ENCODE peak calls at places on chromosomes 11 and 22, in six cellular contexts. Y is A673, O is fibroblast of lung, I is GM23248, N is neural progenitor cell, G is cardiac muscle cell. W is an unnamed sample. For H3K27me3 and H3K4me1, the result is how much of the 10 kb centered on the place peaks cover.

GRCh38 chr11:125990244-125990643 is 44.4 kb downstream of the VSIG10L2 start:
- DNase-seq in I (peak), Y (peak), O (peak), G (peak), N (no peak), W (peak)

GRCh38 chr22:26894362-26894761 is 237.0 kb downstream of the MIAT start:
- DNase-seq in I (peak), G (no peak), N (no peak), Y (no peak), O (no peak), W (no peak)

GRCh38 chr11:1119282-1120146 is 38.2 kb upstream of the MUC5AC start:
- DNase-seq in O (no peak), G (no peak), Y (no peak), N (no peak), I (no peak), W (no peak)

GRCh38 chr11:62770778-62771143 is 435 bp upstream of the TAF6L start:
- DNase-seq in Y (no peak), N (no peak), I (peak), O (no peak), G (no peak), W (no peak)

GRCh38 chr11:12234216-12234615 is 123.8 kb downstream of the MICAL2 start:
- DNase-seq in I (no peak), Y (no peak), N (no peak), O (no peak), G (peak), W (no peak)

GRCh38 chr11:7442588-7443215 is 42.6 kb upstream of the OLFML1 start:
- DNase-seq in I (peak), G (peak), Y (peak), N (peak), O (peak), W (peak)

GRCh38 chr11:119339581-119340334 is 925 bp downstream of the C1QTNF5 start:
- DNase-seq in Y (peak), O (peak), G (peak), I (peak), N (peak), W (no peak)

GRCh38 chr11:117631336-117632090 is 165.5 kb downstream of the DSCAML1 start:
- DNase-seq in O (no peak), I (no peak), Y (no peak), G (no peak), N (no peak), W (no peak)

GRCh38 chr11:48036466-48036865 is 56.1 kb downstream of the PTPRJ start:
- DNase-seq in N (no peak), I (peak), G (peak), Y (no peak), O (peak), W (no peak)

GRCh38 chr11:43419460-43419859 is 60.7 kb downstream of the TTC17 start:
- DNase-seq in Y (peak), G (peak), N (peak), O (peak), I (peak), W (peak)

GRCh38 chr11:133841279-133842043 is 3.9 kb downstream of the SPATA19 start:
- DNase-seq in Y (no peak), I (no peak), N (no peak), G (no peak), O (no peak), W (no peak)

GRCh38 chr11:57202282-57202681 is 20.5 kb downstream of the LRRC55 start:
- DNase-seq in I (no peak), G (no peak), O (no peak), Y (no peak), N (no peak), W (no peak)

GRCh38 chr11:46348566-46348981 is 1.3 kb downstream of the DGKZ start:
- DNase-seq in Y (no peak), G (no peak), O (no peak), I (no peak), N (no peak), W (no peak)

GRCh38 chr11:35404397-35404775 is 15.0 kb downstream of the SLC1A2 start:
- DNase-seq in O (peak), N (peak), Y (peak), G (peak), I (peak), W (peak)

GRCh38 chr22:29233503-29233902 is 27.8 kb downstream of the EMID1 start:
- DNase-seq in Y (no peak), I (no peak), N (no peak), G (no peak), O (no peak), W (no peak)

GRCh38 chr11:36532908-36533601 is 23.0 kb upstream of the TRAF6 start:
- DNase-seq in Y (no peak), O (no peak), G (peak), I (no peak), N (no peak), W (no peak)

GRCh38 chr22:49052560-49052959 is 775.1 kb downstream of the BRD1 start:
- DNase-seq in Y (no peak), G (no peak), N (no peak), I (no peak), O (no peak), W (no peak)

GRCh38 chr11:65041206-65042035 is at the start of gene SAC3D1:
- DNase-seq in O (no peak), N (peak), G (no peak), Y (peak), I (peak), W (no peak)

GRCh38 chr11:77418981-77419592 is 54.8 kb downstream of the PAK1 start:
- DNase-seq in O (peak), Y (no peak), I (no peak), G (peak), N (no peak), W (no peak)

GRCh38 chr11:71489311-71490043 is 36.5 kb downstream of the NADSYN1 start:
- DNase-seq in O (peak), N (no peak), G (peak), Y (no peak), I (no peak), W (peak)

GRCh38 chr11:95078526-95078925 is 11.1 kb upstream of the ENDOD1 start:
- DNase-seq in I (peak), N (no peak), O (no peak), G (no peak), Y (peak), W (no peak)

GRCh38 chr11:84583106-84583505 is 1044.0 kb downstream of the DLG2 start:
- DNase-seq in Y (no peak), O (no peak), N (no peak), I (no peak), G (no peak), W (no peak)

GRCh38 chr11:65541093-65542010 is 16.5 kb downstream of the SCYL1 start:
- DNase-seq in O (no peak), G (no peak), I (no peak), Y (no peak), N (no peak), W (peak)

GRCh38 chr22:39522567-39523300 is 2.4 kb downstream of the ATF4 start:
- DNase-seq in I (peak), N (peak), G (peak), Y (no peak), O (peak), W (peak)

GRCh38 chr11:124238512-124238911 is 2.4 kb upstream of the OR8G1 start:
- DNase-seq in O (no peak), Y (no peak), I (no peak), G (no peak), N (no peak), W (no peak)

GRCh38 chr11:57410287-57410686 is 16.6 kb downstream of the SLC43A3 start:
- DNase-seq in N (no peak), G (peak), O (peak), I (peak), Y (no peak), W (peak)

GRCh38 chr22:50206599-50206998 is 5.8 kb downstream of the SELENOO start:
- DNase-seq in N (peak), Y (peak), O (peak), G (no peak), I (peak), W (no peak)

GRCh38 chr11:455566-456147 is 5.6 kb downstream of the PTDSS2 start:
- DNase-seq in I (no peak), O (no peak), N (no peak), Y (no peak), G (no peak), W (no peak)

GRCh38 chr11:64722141-64723050 is 601 bp downstream of the NRXN2 start:
- DNase-seq in I (no peak), N (no peak), Y (no peak), G (no peak), O (no peak), W (no peak)

GRCh38 chr11:22197139-22197893 is 4.4 kb downstream of the ANO5 start:
- DNase-seq in I (no peak), G (no peak), O (no peak), N (no peak), Y (no peak), W (no peak)

GRCh38 chr22:38027487-38027886 is 29.7 kb upstream of the PICK1 start:
- DNase-seq in G (no peak), O (no peak), Y (no peak), N (no peak), I (no peak), W (no peak)

GRCh38 chr22:49676230-49676629 is 151.4 kb downstream of the BRD1 start:
- DNase-seq in N (no peak), I (no peak), Y (no peak), O (no peak), G (no peak), W (no peak)

GRCh38 chr11:12253843-12254281 is 123.5 kb upstream of the PARVA start:
- DNase-seq in I (no peak), N (no peak), G (no peak), Y (no peak), O (no peak), W (no peak)

GRCh38 chr11:134539285-134539684 is 127.2 kb upstream of the B3GAT1 start:
- DNase-seq in N (no peak), O (no peak), G (no peak), I (no peak), Y (no peak), W (no peak)

GRCh38 chr11:69819109-69819490 is at the start of gene FGF3:
- DNase-seq in N (no peak), I (no peak), O (no peak), G (no peak), Y (no peak), W (no peak)

GRCh38 chr22:19840059-19840458 is 14.6 kb downstream of the GNB1L start:
- DNase-seq in I (no peak), N (no peak), G (no peak), O (no peak), Y (no peak), W (no peak)

GRCh38 chr22:22789922-22790845 is 97.4 kb upstream of the IGLL5 start:
- DNase-seq in N (no peak), Y (no peak), I (no peak), O (no peak), G (no peak), W (no peak)

GRCh38 chr22:35559354-35560005 is 18.8 kb downstream of the RASD2 start:
- DNase-seq in Y (peak), I (peak), N (no peak), G (no peak), O (no peak), W (peak)
- H3K27me3 ChIP-seq in Y (under half), I (under half), N (under half), G (under half), O (under half), W (under half)

DNA sequence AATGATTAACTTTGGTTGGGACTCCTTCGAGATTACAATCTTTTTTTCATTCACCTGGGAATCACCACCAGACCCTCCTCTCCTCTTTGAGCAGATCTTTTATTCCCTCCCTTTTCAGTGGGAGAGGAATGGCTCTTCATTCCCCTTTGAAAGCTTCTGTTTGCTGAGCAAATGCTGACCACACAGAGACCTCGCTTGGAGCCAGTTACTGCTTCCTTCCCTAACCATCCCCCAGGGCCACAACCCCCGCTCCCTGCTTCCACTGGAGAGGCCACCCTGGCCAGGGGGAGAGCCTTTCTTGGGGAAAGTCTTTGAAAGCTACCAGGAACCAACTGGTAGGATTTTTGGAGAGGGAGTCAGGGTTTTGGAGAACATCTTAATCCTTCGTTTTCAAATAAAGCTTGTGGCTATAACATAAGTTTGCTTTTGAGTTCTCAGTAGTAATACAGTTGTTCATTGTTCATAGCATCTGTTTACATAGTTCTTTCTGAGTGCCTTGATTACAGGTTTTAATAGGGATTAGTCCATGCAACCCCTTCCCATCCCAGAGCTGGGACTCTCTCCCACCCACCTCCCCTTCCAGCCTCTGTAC is 138.4 kb downstream of the DBX1 start:
- DNase-seq in I (no peak), G (peak), N (peak), O (no peak), Y (no peak), W (no peak)
- H3K4me3 ChIP-seq in I (no peak), G (peak), N (peak), O (no peak), Y (no peak), W (no peak)

GRCh38 chr11:86699036-86699791 is 26.8 kb upstream of the ME3 start:
- DNase-seq in I (peak), G (peak), O (peak), N (no peak), Y (no peak), W (no peak)
- H3K4me1 ChIP-seq in I (under half), G (under half), O (under half), N (under half), Y (under half), W (under half)

GRCh38 chr11:129750343-129751292 is 65.0 kb upstream of the TMEM45B start:
- DNase-seq in Y (peak), G (peak), I (peak), N (peak), O (peak), W (peak)
- H3K27me3 ChIP-seq in Y (under half), G (under half), I (half or more), N (under half), O (under half), W (under half)

GRCh38 chr22:17845340-17845739 is 71.1 kb upstream of the BID start:
- DNase-seq in O (no peak), I (no peak), Y (no peak), N (no peak), G (no peak), W (peak)

GRCh38 chr22:17843189-17843588 is 68.9 kb upstream of the BID start:
- DNase-seq in G (no peak), O (no peak), Y (no peak), N (no peak), I (no peak), W (no peak)

GRCh38 chr22:17842386-17842785 is 68.1 kb upstream of the BID start:
- DNase-seq in N (no peak), Y (no peak), O (no peak), G (peak), I (no peak), W (no peak)

GRCh38 chr22:17844150-17844549 is 69.9 kb upstream of the BID start:
- DNase-seq in N (no peak), O (no peak), I (no peak), G (no peak), Y (no peak), W (no peak)

DNA sequence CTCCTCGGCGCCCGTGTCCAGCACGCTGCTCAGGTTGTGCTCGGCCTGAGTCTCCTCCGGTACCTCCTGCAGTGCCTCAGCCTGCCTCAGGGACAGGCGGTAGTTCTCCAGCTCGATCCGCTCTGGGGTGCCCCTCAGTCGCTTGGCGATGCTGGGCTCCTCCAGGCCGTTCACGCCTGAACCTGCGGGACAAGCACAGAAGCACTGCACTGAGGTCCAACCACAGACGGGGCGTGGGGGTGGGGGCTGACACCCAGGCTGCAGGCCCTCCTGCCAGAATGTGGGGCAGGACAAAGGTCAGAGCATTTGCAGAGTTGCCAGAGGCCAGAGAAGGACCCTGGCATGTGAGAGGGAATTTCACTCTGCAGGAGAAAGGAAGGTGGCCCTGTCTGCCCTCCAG is 67.6 kb upstream of the BID start:
- DNase-seq in N (no peak), I (no peak), G (no peak), Y (no peak), O (no peak), W (no peak)
- H3K4me3 ChIP-seq in N (no peak), I (no peak), G (no peak), Y (no peak), O (no peak), W (no peak)

GRCh38 chr11:122155001-122155400 is 39.0 kb upstream of the BLID start:
- DNase-seq in I (no peak), Y (no peak), G (no peak), N (no peak), O (no peak), W (no peak)

GRCh38 chr11:122157540-122158173 is 41.6 kb upstream of the BLID start:
- DNase-seq in Y (peak), G (peak), I (peak), N (no peak), O (peak), W (no peak)

GRCh38 chr11:122153746-122154145 is 37.7 kb upstream of the BLID start:
- DNase-seq in Y (no peak), G (no peak), O (no peak), N (no peak), I (peak), W (no peak)

GRCh38 chr11:122154227-122154626 is 38.2 kb upstream of the BLID start:
- DNase-seq in N (no peak), Y (no peak), O (no peak), I (no peak), G (no peak), W (no peak)

DNA sequence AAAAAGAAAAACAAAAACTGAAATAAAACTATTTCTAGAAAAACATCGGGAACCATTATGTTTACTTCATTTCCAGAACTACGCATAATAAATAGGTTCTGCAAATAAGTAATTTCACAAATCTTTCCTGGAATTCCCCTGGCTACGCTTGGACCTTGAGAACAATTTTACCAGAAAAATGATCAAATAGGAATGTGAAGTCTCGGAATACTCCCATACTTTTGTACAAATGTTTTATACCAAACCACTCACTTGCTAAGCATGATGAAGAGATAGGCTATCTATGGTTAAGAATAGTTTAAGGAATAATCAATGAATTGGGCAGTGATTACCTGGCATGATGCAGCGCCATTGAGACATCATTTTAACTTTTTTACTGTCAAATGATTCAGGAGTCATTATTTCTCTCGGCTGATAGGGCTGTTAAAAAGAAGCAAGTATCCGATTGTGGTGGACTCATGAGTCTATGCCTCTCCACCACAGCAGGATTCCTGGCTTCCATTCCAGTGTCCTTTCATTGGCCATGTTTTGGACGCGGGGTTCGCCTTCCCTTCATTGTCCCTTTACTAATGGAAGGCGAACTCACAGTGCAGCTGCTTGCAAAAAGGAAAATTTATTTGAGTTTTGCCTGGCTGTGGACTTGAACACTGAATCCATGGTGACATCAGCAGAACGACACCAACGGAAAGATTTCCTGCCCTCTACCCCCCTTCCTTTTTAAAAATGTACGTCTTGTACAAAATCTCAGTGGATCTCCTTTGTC is 39.9 kb upstream of the BLID start:
- DNase-seq in N (no peak), I (no peak), G (peak), O (no peak), Y (peak), W (no peak)
- H3K4me1 ChIP-seq in N (under half), I (half or more), G (under half), O (under half), Y (under half), W (under half)

DNA sequence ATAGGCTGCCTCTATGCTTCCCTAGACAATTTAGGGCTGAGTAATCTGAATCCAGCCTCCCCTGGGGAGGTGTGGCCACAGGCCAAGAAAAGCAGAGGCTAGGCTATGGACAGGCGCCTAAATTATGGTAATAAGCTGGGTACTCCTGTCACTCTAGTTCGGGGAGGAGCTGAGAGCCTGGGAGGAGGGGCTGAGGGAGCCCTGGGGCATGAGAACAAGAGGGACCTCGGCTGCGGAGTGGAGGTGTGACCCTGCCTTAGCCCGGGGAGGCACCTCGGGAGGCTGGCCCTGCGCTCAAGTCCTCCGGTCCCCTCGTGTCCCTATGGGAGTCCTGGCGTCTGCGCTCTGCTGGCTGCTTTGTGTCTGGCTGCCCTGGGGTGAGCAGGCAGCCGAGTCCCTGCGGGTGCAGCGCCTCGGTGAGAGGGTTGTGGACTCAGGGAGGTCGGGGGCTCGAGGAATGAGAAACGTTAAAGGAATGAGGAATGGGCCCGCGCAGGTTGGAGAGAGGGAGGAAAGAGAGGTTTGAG is at the start of gene OTOG:
- DNase-seq in Y (peak), N (peak), G (peak), O (no peak), I (no peak), W (no peak)
- H3K27me3 ChIP-seq in Y (under half), N (half or more), G (under half), O (under half), I (under half), W (under half)

W was measured in mammary epithelial cell.